ENCODE peak calls at places on chromosomes 1 and 21, in five cellular contexts. One of them, this sample, is unnamed.

GRCh38 chr1:25022361-25023189 is 92.5 kb upstream of the RUNX3 start:
- DNase-seq in fibroblast of the conjunctiva: peak; percentile 28
- DNase-seq in dorsolateral prefrontal cortex: peak; percentile 55
- DNase-seq in SIG-M5: peak; percentile 67
- DNase-seq in stimulated activated CD8-positive, alpha-beta memory T cell treated with anti-CD3 and anti-CD28 coated beads, Interleukin-7, amount 100 ng/mL, for 4 hours: peak; percentile 93
- DNase-seq in this sample: peak; percentile 95

GRCh38 chr1:23875382-23875781 is 7.3 kb upstream of the FUCA1 start:
- DNase-seq in SIG-M5: no peak
- DNase-seq in dorsolateral prefrontal cortex: no peak
- DNase-seq in stimulated activated CD8-positive, alpha-beta memory T cell treated with anti-CD3 and anti-CD28 coated beads, Interleukin-7, amount 100 ng/mL, for 4 hours: no peak
- DNase-seq in fibroblast of the conjunctiva: no peak
- DNase-seq in this sample: no peak

GRCh38 chr1:223233410-223234163 is 90.5 kb upstream of the TLR5 start:
- DNase-seq in dorsolateral prefrontal cortex: peak; percentile 18
- DNase-seq in fibroblast of the conjunctiva: peak; percentile 3
- DNase-seq in SIG-M5: no peak
- DNase-seq in stimulated activated CD8-positive, alpha-beta memory T cell treated with anti-CD3 and anti-CD28 coated beads, Interleukin-7, amount 100 ng/mL, for 4 hours: no peak
- DNase-seq in this sample: no peak

GRCh38 chr1:87805661-87806376 is 477.1 kb downstream of the LMO4 start:
- DNase-seq in dorsolateral prefrontal cortex: no peak
- DNase-seq in stimulated activated CD8-positive, alpha-beta memory T cell treated with anti-CD3 and anti-CD28 coated beads, Interleukin-7, amount 100 ng/mL, for 4 hours: no peak
- DNase-seq in fibroblast of the conjunctiva: peak; percentile 28
- DNase-seq in SIG-M5: no peak
- DNase-seq in this sample: no peak

GRCh38 chr1:235775461-235775860 is 91.2 kb downstream of the LYST start:
- DNase-seq in dorsolateral prefrontal cortex: no peak
- DNase-seq in stimulated activated CD8-positive, alpha-beta memory T cell treated with anti-CD3 and anti-CD28 coated beads, Interleukin-7, amount 100 ng/mL, for 4 hours: no peak
- DNase-seq in SIG-M5: no peak
- DNase-seq in fibroblast of the conjunctiva: no peak
- DNase-seq in this sample: no peak

GRCh38 chr1:39387452-39387851 is 104.0 kb upstream of the BMP8A start:
- DNase-seq in SIG-M5: no peak
- DNase-seq in stimulated activated CD8-positive, alpha-beta memory T cell treated with anti-CD3 and anti-CD28 coated beads, Interleukin-7, amount 100 ng/mL, for 4 hours: no peak
- DNase-seq in dorsolateral prefrontal cortex: no peak
- DNase-seq in fibroblast of the conjunctiva: peak; percentile 55
- DNase-seq in this sample: no peak

GRCh38 chr1:182337736-182338571 is 53.6 kb downstream of the GLUL start:
- DNase-seq in fibroblast of the conjunctiva: peak; percentile 10
- DNase-seq in stimulated activated CD8-positive, alpha-beta memory T cell treated with anti-CD3 and anti-CD28 coated beads, Interleukin-7, amount 100 ng/mL, for 4 hours: no peak
- DNase-seq in dorsolateral prefrontal cortex: no peak
- DNase-seq in SIG-M5: no peak
- DNase-seq in this sample: no peak

GRCh38 chr1:73162576-73162975 is 880.2 kb upstream of the NEGR1 start:
- DNase-seq in fibroblast of the conjunctiva: no peak
- DNase-seq in dorsolateral prefrontal cortex: no peak
- DNase-seq in stimulated activated CD8-positive, alpha-beta memory T cell treated with anti-CD3 and anti-CD28 coated beads, Interleukin-7, amount 100 ng/mL, for 4 hours: no peak
- DNase-seq in SIG-M5: no peak
- DNase-seq in this sample: no peak

GRCh38 chr1:199580280-199580679 is 447.2 kb upstream of the NR5A2 start:
- DNase-seq in dorsolateral prefrontal cortex: no peak
- DNase-seq in stimulated activated CD8-positive, alpha-beta memory T cell treated with anti-CD3 and anti-CD28 coated beads, Interleukin-7, amount 100 ng/mL, for 4 hours: no peak
- DNase-seq in SIG-M5: no peak
- DNase-seq in fibroblast of the conjunctiva: no peak
- DNase-seq in this sample: no peak

GRCh38 chr1:96206451-96206850 is 515.1 kb upstream of the PTBP2 start:
- DNase-seq in dorsolateral prefrontal cortex: no peak
- DNase-seq in fibroblast of the conjunctiva: no peak
- DNase-seq in SIG-M5: no peak
- DNase-seq in stimulated activated CD8-positive, alpha-beta memory T cell treated with anti-CD3 and anti-CD28 coated beads, Interleukin-7, amount 100 ng/mL, for 4 hours: no peak
- DNase-seq in this sample: no peak

GRCh38 chr21:37253991-37254390 is 13.1 kb downstream of the VPS26C start:
- DNase-seq in fibroblast of the conjunctiva: no peak
- DNase-seq in SIG-M5: no peak
- DNase-seq in dorsolateral prefrontal cortex: no peak
- DNase-seq in stimulated activated CD8-positive, alpha-beta memory T cell treated with anti-CD3 and anti-CD28 coated beads, Interleukin-7, amount 100 ng/mL, for 4 hours: no peak
- DNase-seq in this sample: no peak

GRCh38 chr1:244302889-244303609 is 148.7 kb downstream of the ADSS2 start:
- DNase-seq in SIG-M5: no peak
- DNase-seq in dorsolateral prefrontal cortex: no peak
- DNase-seq in fibroblast of the conjunctiva: no peak
- DNase-seq in stimulated activated CD8-positive, alpha-beta memory T cell treated with anti-CD3 and anti-CD28 coated beads, Interleukin-7, amount 100 ng/mL, for 4 hours: no peak
- DNase-seq in this sample: no peak

GRCh38 chr1:15714438-15715136 is 21.5 kb upstream of the SLC25A34 start:
- DNase-seq in fibroblast of the conjunctiva: peak; percentile 31
- DNase-seq in stimulated activated CD8-positive, alpha-beta memory T cell treated with anti-CD3 and anti-CD28 coated beads, Interleukin-7, amount 100 ng/mL, for 4 hours: no peak
- DNase-seq in dorsolateral prefrontal cortex: peak; percentile 50
- DNase-seq in SIG-M5: no peak
- DNase-seq in this sample: no peak

GRCh38 chr1:1430114-1430982 is 5.1 kb upstream of the VWA1 start:
- DNase-seq in stimulated activated CD8-positive, alpha-beta memory T cell treated with anti-CD3 and anti-CD28 coated beads, Interleukin-7, amount 100 ng/mL, for 4 hours: no peak
- DNase-seq in SIG-M5: no peak
- DNase-seq in dorsolateral prefrontal cortex: peak; percentile 52
- DNase-seq in fibroblast of the conjunctiva: peak; percentile 35
- DNase-seq in this sample: no peak

GRCh38 chr1:101914473-101915242 is 82.1 kb downstream of the OLFM3 start:
- DNase-seq in SIG-M5: no peak
- DNase-seq in fibroblast of the conjunctiva: no peak
- DNase-seq in dorsolateral prefrontal cortex: no peak
- DNase-seq in stimulated activated CD8-positive, alpha-beta memory T cell treated with anti-CD3 and anti-CD28 coated beads, Interleukin-7, amount 100 ng/mL, for 4 hours: no peak
- DNase-seq in this sample: no peak

GRCh38 chr1:182563095-182563494 is 26.0 kb downstream of the RNASEL start:
- DNase-seq in fibroblast of the conjunctiva: no peak
- DNase-seq in dorsolateral prefrontal cortex: no peak
- DNase-seq in SIG-M5: no peak
- DNase-seq in stimulated activated CD8-positive, alpha-beta memory T cell treated with anti-CD3 and anti-CD28 coated beads, Interleukin-7, amount 100 ng/mL, for 4 hours: no peak
- DNase-seq in this sample: no peak

GRCh38 chr1:14296795-14297194 is 301.7 kb upstream of the KAZN start:
- DNase-seq in dorsolateral prefrontal cortex: no peak
- DNase-seq in SIG-M5: no peak
- DNase-seq in stimulated activated CD8-positive, alpha-beta memory T cell treated with anti-CD3 and anti-CD28 coated beads, Interleukin-7, amount 100 ng/mL, for 4 hours: no peak
- DNase-seq in fibroblast of the conjunctiva: peak; percentile 21
- DNase-seq in this sample: no peak